ENCODE peak calls at places on chromosomes 13 and 19, in eight cellular contexts. E is activated CD4-positive, CD25-positive, alpha-beta regulatory T cell treated with anti-CD3 and anti-CD28 coated beads, Interleukin-2, amount 50 U/mL, for 16 hours; C is spleen; Y is activated T-helper 9 cell treated with anti-CD3 and anti-CD28 coated beads, Interleukin-2, amount 50 U/mL, for 16 hours; P is ELR; H is H7; K is stimulated activated CD8-positive, alpha-beta memory T cell treated with anti-CD3 and anti-CD28 coated beads, Interleukin-2, amount 100 ng/mL, for 48 hours; R is GM04503. Z is an unnamed sample.
A peak's percentile ranks its signal among the peaks of the same experiment; 100 is the strongest.

GRCh38 chr13:41008349-41008980 is 10.7 kb downstream of the ELF1 start:
- DNase-seq in E (no peak), C (no peak), Y (no peak), P (peak; percentile 82), H (no peak), K (no peak), R (peak; percentile 19), Z (no peak)

GRCh38 chr13:32585625-32586021 is 629 bp upstream of the PDS5B start:
- DNase-seq in E (no peak), C (peak; percentile 77), Y (no peak), P (no peak), H (peak; percentile 26), K (no peak), R (no peak), Z (no peak)

GRCh38 chr13:35818577-35819165 is 312.5 kb downstream of the DCLK1 start:
- DNase-seq in E (no peak), C (no peak), Y (no peak), P (peak; percentile 66), H (peak; percentile 25), K (no peak), R (peak; percentile 29), Z (no peak)

GRCh38 chr13:81393110-81393509 is 1052.2 kb upstream of the SPRY2 start:
- DNase-seq in E (no peak), C (no peak), Y (no peak), P (no peak), H (no peak), K (no peak), R (no peak), Z (no peak)

GRCh38 chr19:7983286-7983950 is 22.0 kb downstream of the ELAVL1 start:
- DNase-seq in E (no peak), C (peak; percentile 53), Y (no peak), P (no peak), H (no peak), K (no peak), R (no peak), Z (no peak)

GRCh38 chr19:58356236-58356970 is 3.1 kb upstream of the A1BG start:
- DNase-seq in E (no peak), C (no peak), Y (no peak), P (no peak), H (peak; percentile 50), K (no peak), R (no peak), Z (no peak)

GRCh38 chr19:12723643-12724426 is at the start of gene TNPO2:
- DNase-seq in E (peak; percentile 46), C (peak; percentile 89), Y (peak; percentile 44), P (peak; percentile 84), H (peak; percentile 89), K (peak; percentile 52), R (no peak), Z (peak; percentile 77)

GRCh38 chr19:50693064-50693975 is 26.3 kb downstream of the SHANK1 start:
- DNase-seq in E (no peak), C (no peak), Y (no peak), P (no peak), H (peak; percentile 86), K (no peak), R (no peak), Z (no peak)

GRCh38 chr19:1104452-1105216 is 840 bp downstream of the GPX4 start:
- DNase-seq in E (peak; percentile 49), C (peak; percentile 93), Y (peak; percentile 69), P (peak; percentile 81), H (peak; percentile 98), K (peak; percentile 74), R (no peak), Z (peak; percentile 76)

GRCh38 chr19:35404879-35405622 is 34.2 kb downstream of the GPR42 start:
- DNase-seq in E (no peak), C (no peak), Y (no peak), P (peak; percentile 84), H (no peak), K (peak; percentile 37), R (peak; percentile 96), Z (peak; percentile 74)

GRCh38 chr19:7874080-7874856 is at the start of gene PRR36:
- DNase-seq in E (no peak), C (no peak), Y (no peak), P (no peak), H (peak; percentile 88), K (no peak), R (no peak), Z (no peak)

GRCh38 chr13:43835701-43836100 is 43.8 kb downstream of the CCDC122 start:
- DNase-seq in E (no peak), C (no peak), Y (no peak), P (no peak), H (no peak), K (no peak), R (no peak), Z (no peak)

GRCh38 chr13:30159446-30159839 is 147.9 kb downstream of the KATNAL1 start:
- DNase-seq in E (no peak), C (no peak), Y (peak; percentile 23), P (peak; percentile 96), H (no peak), K (peak; percentile 28), R (peak; percentile 39), Z (peak; percentile 85)

GRCh38 chr19:17777840-17778620 is 16.9 kb upstream of the B3GNT3 start:
- DNase-seq in E (no peak), C (peak; percentile 92), Y (no peak), P (peak; percentile 75), H (peak; percentile 97), K (peak; percentile 54), R (no peak), Z (no peak)

GRCh38 chr19:3642987-3643386 is 16.4 kb upstream of the CACTIN start:
- DNase-seq in E (no peak), C (no peak), Y (no peak), P (peak; percentile 35), H (peak; percentile 91), K (no peak), R (no peak), Z (no peak)

GRCh38 chr19:14248578-14249011 is 42.6 kb upstream of the ADGRL1 start:
- DNase-seq in E (no peak), C (peak; percentile 82), Y (peak; percentile 21), P (peak; percentile 35), H (peak; percentile 91), K (no peak), R (no peak), Z (no peak)